ENCODE peak calls at places on chromosomes 13 and 19, in nine cellular contexts. One of them, this sample, is unnamed.

GRCh38 chr19:17450264-17451075 is 2.0 kb upstream of the TMEM221 start:
- DNase-seq in fibroblast of mammary gland: no peak
- DNase-seq in Panc1: no peak
- DNase-seq in dorsolateral prefrontal cortex: no peak
- DNase-seq in lung: no peak
- DNase-seq in GM13977: peak
- DNase-seq in cardiac muscle cell: no peak
- DNase-seq in activated B cell treated with CpG ODN at 0.5 μM for 24 hours: no peak
- DNase-seq in heart right ventricle: no peak
- DNase-seq in this sample: no peak

GRCh38 chr13:93716623-93717022 is 490.0 kb downstream of the GPC6 start:
- DNase-seq in fibroblast of mammary gland: no peak
- DNase-seq in Panc1: no peak
- DNase-seq in dorsolateral prefrontal cortex: no peak
- DNase-seq in lung: no peak
- DNase-seq in GM13977: no peak
- DNase-seq in cardiac muscle cell: no peak
- DNase-seq in activated B cell treated with CpG ODN at 0.5 μM for 24 hours: no peak
- DNase-seq in heart right ventricle: no peak
- DNase-seq in this sample: no peak

GRCh38 chr13:26254583-26255102 is 714 bp downstream of the CDK8 start:
- DNase-seq in fibroblast of mammary gland: peak
- DNase-seq in Panc1: no peak
- DNase-seq in dorsolateral prefrontal cortex: peak
- DNase-seq in lung: peak
- DNase-seq in GM13977: peak
- DNase-seq in cardiac muscle cell: peak
- DNase-seq in activated B cell treated with CpG ODN at 0.5 μM for 24 hours: peak
- DNase-seq in heart right ventricle: peak
- DNase-seq in this sample: no peak

GRCh38 chr19:33227242-33227650 is 1.6 kb upstream of the SLC7A10 start:
- DNase-seq in fibroblast of mammary gland: peak
- DNase-seq in Panc1: no peak
- DNase-seq in dorsolateral prefrontal cortex: no peak
- DNase-seq in lung: peak
- DNase-seq in GM13977: no peak
- DNase-seq in cardiac muscle cell: no peak
- DNase-seq in activated B cell treated with CpG ODN at 0.5 μM for 24 hours: no peak
- DNase-seq in heart right ventricle: no peak
- DNase-seq in this sample: no peak

GRCh38 chr19:9057505-9058258 is 29.2 kb upstream of the OR1M1 start:
- DNase-seq in fibroblast of mammary gland: no peak
- DNase-seq in Panc1: no peak
- DNase-seq in dorsolateral prefrontal cortex: no peak
- DNase-seq in lung: no peak
- DNase-seq in GM13977: no peak
- DNase-seq in cardiac muscle cell: no peak
- DNase-seq in activated B cell treated with CpG ODN at 0.5 μM for 24 hours: no peak
- DNase-seq in heart right ventricle: no peak
- DNase-seq in this sample: no peak

GRCh38 chr19:41821003-41821735 is 23.3 kb downstream of the LYPD4 start:
- DNase-seq in fibroblast of mammary gland: peak
- DNase-seq in Panc1: peak
- DNase-seq in dorsolateral prefrontal cortex: no peak
- DNase-seq in lung: peak
- DNase-seq in GM13977: peak
- DNase-seq in cardiac muscle cell: no peak
- DNase-seq in activated B cell treated with CpG ODN at 0.5 μM for 24 hours: no peak
- DNase-seq in heart right ventricle: no peak
- DNase-seq in this sample: peak

GRCh38 chr19:41870401-41870873 is 6.6 kb upstream of the CD79A start:
- DNase-seq in fibroblast of mammary gland: peak
- DNase-seq in Panc1: no peak
- DNase-seq in dorsolateral prefrontal cortex: no peak
- DNase-seq in lung: peak
- DNase-seq in GM13977: no peak
- DNase-seq in cardiac muscle cell: no peak
- DNase-seq in activated B cell treated with CpG ODN at 0.5 μM for 24 hours: no peak
- DNase-seq in heart right ventricle: no peak
- DNase-seq in this sample: no peak

GRCh38 chr13:51999525-51999924 is 11.7 kb downstream of the ATP7B start:
- DNase-seq in fibroblast of mammary gland: peak
- DNase-seq in Panc1: no peak
- DNase-seq in dorsolateral prefrontal cortex: no peak
- DNase-seq in lung: peak
- DNase-seq in GM13977: no peak
- DNase-seq in cardiac muscle cell: no peak
- DNase-seq in activated B cell treated with CpG ODN at 0.5 μM for 24 hours: no peak
- DNase-seq in heart right ventricle: peak
- DNase-seq in this sample: no peak

GRCh38 chr19:5186293-5187050 is 154.1 kb downstream of the PTPRS start:
- DNase-seq in fibroblast of mammary gland: peak
- DNase-seq in Panc1: no peak
- DNase-seq in dorsolateral prefrontal cortex: no peak
- DNase-seq in lung: no peak
- DNase-seq in GM13977: no peak
- DNase-seq in cardiac muscle cell: no peak
- DNase-seq in activated B cell treated with CpG ODN at 0.5 μM for 24 hours: no peak
- DNase-seq in heart right ventricle: no peak
- DNase-seq in this sample: no peak

GRCh38 chr19:50723069-50723468 is at the start of gene CLEC11A:
- DNase-seq in fibroblast of mammary gland: peak
- DNase-seq in Panc1: no peak
- DNase-seq in dorsolateral prefrontal cortex: no peak
- DNase-seq in lung: no peak
- DNase-seq in GM13977: no peak
- DNase-seq in cardiac muscle cell: no peak
- DNase-seq in activated B cell treated with CpG ODN at 0.5 μM for 24 hours: no peak
- DNase-seq in heart right ventricle: peak
- DNase-seq in this sample: no peak

GRCh38 chr13:107883561-107884175 is 331.7 kb downstream of the LIG4 start:
- DNase-seq in fibroblast of mammary gland: no peak
- DNase-seq in Panc1: no peak
- DNase-seq in dorsolateral prefrontal cortex: no peak
- DNase-seq in lung: no peak
- DNase-seq in GM13977: no peak
- DNase-seq in cardiac muscle cell: no peak
- DNase-seq in activated B cell treated with CpG ODN at 0.5 μM for 24 hours: no peak
- DNase-seq in heart right ventricle: no peak
- DNase-seq in this sample: no peak

DNA sequence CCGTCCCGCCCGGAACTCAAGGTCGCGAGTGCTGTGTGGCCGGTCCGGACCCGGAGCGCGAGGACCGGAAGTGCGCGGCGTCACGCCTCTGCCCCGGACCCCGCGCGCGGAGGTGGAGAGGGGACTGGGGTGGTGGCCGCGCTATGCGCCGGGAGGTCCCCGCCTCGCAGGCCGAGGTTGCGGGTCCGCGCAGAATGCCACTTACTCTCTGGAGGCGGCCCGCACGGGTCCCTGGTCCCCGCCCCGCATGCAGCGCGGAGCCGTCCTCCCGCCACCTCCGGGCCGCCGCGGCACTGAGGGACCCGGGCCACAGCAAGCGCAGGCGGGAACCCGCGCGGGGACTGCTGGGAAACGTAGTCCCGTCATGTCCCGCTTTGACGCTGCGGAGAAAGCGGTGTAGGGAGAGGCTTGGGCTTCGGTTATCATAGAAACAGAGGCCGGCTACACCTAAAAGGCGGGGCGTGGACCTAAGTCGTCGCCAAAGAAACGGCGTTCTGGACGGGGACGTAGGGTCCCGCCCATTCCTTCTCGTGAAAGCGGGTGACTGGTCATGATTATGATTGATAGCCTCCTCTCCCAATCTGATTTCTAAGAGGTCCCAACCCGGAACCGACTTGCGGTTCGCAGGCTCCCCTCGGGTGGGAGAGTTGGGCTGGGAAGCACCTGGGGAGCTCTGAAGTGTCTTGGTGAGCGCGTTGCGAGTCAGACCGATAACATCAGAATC is at the start of gene ZNF837:
- DNase-seq in fibroblast of mammary gland: peak
- DNase-seq in Panc1: peak
- DNase-seq in dorsolateral prefrontal cortex: peak
- DNase-seq in lung: peak
- DNase-seq in GM13977: peak
- DNase-seq in cardiac muscle cell: peak
- DNase-seq in activated B cell treated with CpG ODN at 0.5 μM for 24 hours: peak
- DNase-seq in heart right ventricle: peak
- DNase-seq in this sample: peak
- TF ChIP-seq CTCF in fibroblast of mammary gland: no peak
- TF ChIP-seq CTCF in Panc1: no peak
- TF ChIP-seq CTCF in dorsolateral prefrontal cortex: no peak
- TF ChIP-seq CTCF in lung: no peak
- TF ChIP-seq CTCF in GM13977: no peak
- TF ChIP-seq CTCF in cardiac muscle cell: no peak
- TF ChIP-seq CTCF in activated B cell treated with CpG ODN at 0.5 μM for 24 hours: no peak
- TF ChIP-seq CTCF in heart right ventricle: no peak
- TF ChIP-seq CTCF in this sample: no peak

GRCh38 chr13:44268965-44269364 is 104.7 kb upstream of the SERP2 start:
- DNase-seq in fibroblast of mammary gland: no peak
- DNase-seq in Panc1: no peak
- DNase-seq in dorsolateral prefrontal cortex: no peak
- DNase-seq in lung: no peak
- DNase-seq in GM13977: no peak
- DNase-seq in cardiac muscle cell: no peak
- DNase-seq in activated B cell treated with CpG ODN at 0.5 μM for 24 hours: no peak
- DNase-seq in heart right ventricle: no peak
- DNase-seq in this sample: no peak

GRCh38 chr13:44271915-44272341 is 101.7 kb upstream of the SERP2 start:
- DNase-seq in fibroblast of mammary gland: peak
- DNase-seq in Panc1: no peak
- DNase-seq in dorsolateral prefrontal cortex: no peak
- DNase-seq in lung: no peak
- DNase-seq in GM13977: no peak
- DNase-seq in cardiac muscle cell: peak
- DNase-seq in activated B cell treated with CpG ODN at 0.5 μM for 24 hours: no peak
- DNase-seq in heart right ventricle: peak
- DNase-seq in this sample: no peak

GRCh38 chr13:44267966-44268365 is 105.7 kb upstream of the SERP2 start:
- DNase-seq in fibroblast of mammary gland: peak
- DNase-seq in Panc1: no peak
- DNase-seq in dorsolateral prefrontal cortex: no peak
- DNase-seq in lung: no peak
- DNase-seq in GM13977: no peak
- DNase-seq in cardiac muscle cell: no peak
- DNase-seq in activated B cell treated with CpG ODN at 0.5 μM for 24 hours: no peak
- DNase-seq in heart right ventricle: no peak
- DNase-seq in this sample: no peak

GRCh38 chr13:44271031-44271433 is 102.6 kb upstream of the SERP2 start:
- DNase-seq in fibroblast of mammary gland: peak
- DNase-seq in Panc1: no peak
- DNase-seq in dorsolateral prefrontal cortex: no peak
- DNase-seq in lung: no peak
- DNase-seq in GM13977: no peak
- DNase-seq in cardiac muscle cell: no peak
- DNase-seq in activated B cell treated with CpG ODN at 0.5 μM for 24 hours: no peak
- DNase-seq in heart right ventricle: no peak
- DNase-seq in this sample: no peak

GRCh38 chr13:44270153-44270552 is 103.5 kb upstream of the SERP2 start:
- DNase-seq in fibroblast of mammary gland: no peak
- DNase-seq in Panc1: no peak
- DNase-seq in dorsolateral prefrontal cortex: no peak
- DNase-seq in lung: no peak
- DNase-seq in GM13977: no peak
- DNase-seq in cardiac muscle cell: no peak
- DNase-seq in activated B cell treated with CpG ODN at 0.5 μM for 24 hours: no peak
- DNase-seq in heart right ventricle: no peak
- DNase-seq in this sample: no peak
- TF ChIP-seq CTCF in fibroblast of mammary gland: no peak
- TF ChIP-seq CTCF in Panc1: no peak
- TF ChIP-seq CTCF in dorsolateral prefrontal cortex: no peak
- TF ChIP-seq CTCF in lung: no peak
- TF ChIP-seq CTCF in GM13977: no peak
- TF ChIP-seq CTCF in cardiac muscle cell: no peak
- TF ChIP-seq CTCF in activated B cell treated with CpG ODN at 0.5 μM for 24 hours: no peak
- TF ChIP-seq CTCF in heart right ventricle: no peak
- TF ChIP-seq CTCF in this sample: no peak

DNA sequence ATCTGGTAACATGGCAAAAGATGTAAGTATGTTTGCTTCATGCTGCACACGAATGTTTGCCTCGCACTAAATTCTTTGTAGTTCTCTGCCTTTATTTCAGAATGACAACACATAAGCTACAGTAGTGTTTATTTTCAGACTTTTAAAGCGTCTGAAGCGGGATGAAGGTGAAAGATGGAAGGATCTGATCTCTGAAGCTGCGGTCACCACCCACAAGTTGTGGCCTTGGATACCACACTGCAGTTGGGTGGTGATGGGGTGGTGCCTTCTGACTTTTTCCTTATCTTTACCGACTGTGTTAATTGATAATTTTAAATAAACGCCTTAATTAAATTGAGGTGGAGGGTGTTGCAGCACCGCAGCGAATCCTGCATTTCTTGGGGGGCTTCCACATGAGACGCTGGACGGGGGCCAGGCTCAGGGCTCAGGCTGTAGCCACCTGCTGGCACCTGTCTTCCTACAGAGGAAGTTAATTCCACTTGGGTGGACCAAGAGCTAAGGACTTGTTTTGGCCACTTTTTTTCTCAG is 1.3 kb downstream of the TFDP1 start:
- DNase-seq in fibroblast of mammary gland: no peak
- DNase-seq in Panc1: no peak
- DNase-seq in dorsolateral prefrontal cortex: no peak
- DNase-seq in lung: no peak
- DNase-seq in GM13977: no peak
- DNase-seq in cardiac muscle cell: no peak
- DNase-seq in activated B cell treated with CpG ODN at 0.5 μM for 24 hours: no peak
- DNase-seq in heart right ventricle: no peak
- DNase-seq in this sample: no peak
- TF ChIP-seq CTCF in fibroblast of mammary gland: no peak
- TF ChIP-seq CTCF in Panc1: no peak
- TF ChIP-seq CTCF in dorsolateral prefrontal cortex: no peak
- TF ChIP-seq CTCF in lung: no peak
- TF ChIP-seq CTCF in GM13977: no peak
- TF ChIP-seq CTCF in cardiac muscle cell: no peak
- TF ChIP-seq CTCF in activated B cell treated with CpG ODN at 0.5 μM for 24 hours: no peak
- TF ChIP-seq CTCF in heart right ventricle: no peak
- TF ChIP-seq CTCF in this sample: no peak

DNA sequence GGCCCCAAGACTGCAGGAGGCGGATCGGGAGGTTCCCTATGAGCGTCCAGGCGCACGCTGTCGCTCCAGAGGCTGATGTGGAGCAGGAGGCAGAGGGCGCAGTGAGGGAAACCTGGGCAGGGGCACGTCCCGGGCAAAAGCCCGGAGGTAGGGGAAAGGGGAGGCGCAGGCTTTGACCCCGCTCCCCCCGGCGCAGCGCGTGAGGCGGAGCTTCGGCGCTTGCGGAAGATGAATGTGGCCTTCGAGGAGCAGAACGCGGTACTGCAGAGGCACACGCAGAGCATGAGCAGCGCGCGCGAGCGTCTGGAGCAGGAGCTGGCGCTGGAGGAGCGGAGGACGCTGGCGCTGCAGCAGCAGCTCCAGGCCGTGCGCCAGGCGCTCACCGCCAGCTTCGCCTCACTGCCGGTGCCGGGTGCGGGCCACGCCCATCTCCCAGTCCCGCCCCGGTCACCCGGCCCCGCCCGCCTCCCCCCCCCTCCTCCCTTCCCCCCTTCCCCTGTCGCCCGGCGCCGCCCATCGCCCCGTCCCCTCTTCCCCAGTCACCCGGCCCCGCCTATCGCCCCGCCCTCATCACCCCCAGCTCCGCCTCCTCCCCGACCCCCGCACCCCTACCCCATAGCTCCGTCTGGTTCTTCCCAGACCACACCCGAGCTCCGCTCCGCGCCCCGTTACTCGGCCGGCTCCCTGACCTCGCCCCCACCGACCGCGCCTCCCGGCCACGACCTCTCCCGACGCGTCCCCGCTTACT is 4.1 kb downstream of the HMG20B start:
- DNase-seq in fibroblast of mammary gland: peak
- DNase-seq in Panc1: no peak
- DNase-seq in dorsolateral prefrontal cortex: peak
- DNase-seq in lung: no peak
- DNase-seq in GM13977: peak
- DNase-seq in cardiac muscle cell: peak
- DNase-seq in activated B cell treated with CpG ODN at 0.5 μM for 24 hours: no peak
- DNase-seq in heart right ventricle: peak
- DNase-seq in this sample: no peak
- TF ChIP-seq CTCF in fibroblast of mammary gland: no peak
- TF ChIP-seq CTCF in Panc1: no peak
- TF ChIP-seq CTCF in dorsolateral prefrontal cortex: no peak
- TF ChIP-seq CTCF in lung: no peak
- TF ChIP-seq CTCF in GM13977: no peak
- TF ChIP-seq CTCF in cardiac muscle cell: no peak
- TF ChIP-seq CTCF in activated B cell treated with CpG ODN at 0.5 μM for 24 hours: no peak
- TF ChIP-seq CTCF in heart right ventricle: no peak
- TF ChIP-seq CTCF in this sample: no peak